ENCODE peak calls at places on chromosomes 11 and 22, in seven cellular contexts. E is mesendoderm, T is mesenchymal stem cell, V is neuronal stem cell, S is IMR-90, Q is H1, I is trophoblast cell. P is an unnamed sample.

GRCh38 chr11:118838905-118839553 is 44.7 kb upstream of the CXCR5 start:
- DNase-seq in E (no peak), Q (no peak), V (no peak), T (no peak), S (no peak), I (no peak), P (no peak)

GRCh38 chr11:59559886-59560285 is 48.5 kb downstream of the OR4D9 start:
- DNase-seq in S (no peak), V (no peak), T (no peak), E (peak), Q (no peak), I (no peak), P (peak)

GRCh38 chr22:48939441-48940265 is 888.0 kb downstream of the BRD1 start:
- DNase-seq in S (no peak), V (no peak), Q (peak), T (no peak), I (no peak), E (no peak), P (no peak)

GRCh38 chr11:58301576-58301975 is 33.5 kb upstream of the OR10W1 start:
- DNase-seq in I (no peak), T (no peak), V (no peak), S (peak), E (no peak), Q (no peak), P (no peak)

GRCh38 chr11:122917311-122917710 is 34.8 kb downstream of the JHY start:
- DNase-seq in I (no peak), T (no peak), Q (no peak), E (no peak), S (peak), V (no peak), P (no peak)

GRCh38 chr11:70541176-70541575 is 142.8 kb downstream of the CTTN start:
- DNase-seq in V (no peak), E (no peak), Q (no peak), T (no peak), S (no peak), I (no peak), P (no peak)

GRCh38 chr11:86519064-86519911 is 144.6 kb downstream of the CCDC81 start:
- DNase-seq in Q (no peak), E (peak), I (peak), S (peak), T (peak), V (no peak), P (no peak)

GRCh38 chr22:30968015-30968923 is at the start of gene MORC2:
- DNase-seq in T (no peak), S (peak), Q (no peak), E (peak), V (peak), I (peak), P (peak)

GRCh38 chr11:107496011-107496410 is 38.4 kb upstream of the CWF19L2 start:
- DNase-seq in E (no peak), Q (no peak), I (no peak), V (no peak), T (peak), S (peak), P (no peak)

GRCh38 chr11:118659314-118659939 is 20.0 kb downstream of the TREH start:
- DNase-seq in I (peak), V (peak), E (peak), T (peak), Q (peak), S (peak), P (peak)

GRCh38 chr11:119888119-119888518 is 159.1 kb upstream of the NECTIN1 start:
- DNase-seq in Q (no peak), T (no peak), I (no peak), V (no peak), S (no peak), E (no peak), P (no peak)

GRCh38 chr11:117177534-117178209 is 871 bp upstream of the SIDT2 start:
- DNase-seq in I (no peak), E (no peak), T (no peak), S (no peak), Q (no peak), V (no peak), P (no peak)

GRCh38 chr22:19325296-19325950 is 33.9 kb upstream of the CLTCL1 start:
- DNase-seq in T (peak), I (no peak), Q (no peak), E (no peak), V (no peak), S (peak), P (no peak)

GRCh38 chr22:26646158-26646557 is 11.2 kb upstream of the MIAT start:
- DNase-seq in I (no peak), E (peak), V (no peak), T (no peak), Q (no peak), S (peak), P (no peak)

GRCh38 chr11:69291459-69292110 is 2.4 kb upstream of the MYEOV start:
- DNase-seq in Q (no peak), V (no peak), T (no peak), E (no peak), S (no peak), I (no peak), P (no peak)

GRCh38 chr22:49570032-49570848 is 257.4 kb downstream of the BRD1 start:
- DNase-seq in I (no peak), Q (peak), T (no peak), S (no peak), V (no peak), E (no peak), P (peak)

GRCh38 chr11:28284206-28284605 is 176.0 kb downstream of the METTL15 start:
- DNase-seq in T (no peak), S (peak), V (no peak), E (no peak), Q (no peak), I (no peak), P (no peak)

GRCh38 chr11:14259870-14260269 is 99.1 kb downstream of the RRAS2 start:
- DNase-seq in E (no peak), Q (no peak), V (no peak), T (no peak), S (no peak), I (no peak), P (no peak)

GRCh38 chr22:27754247-27754887 is 47.2 kb downstream of the MN1 start:
- DNase-seq in I (no peak), S (no peak), T (no peak), V (no peak), Q (no peak), E (no peak), P (no peak)

GRCh38 chr11:71198823-71199165 is 53.6 kb downstream of the SHANK2 start:
- DNase-seq in E (no peak), S (no peak), V (no peak), Q (no peak), I (no peak), T (no peak), P (no peak)

GRCh38 chr11:17745032-17745772 is 10.6 kb downstream of the KCNC1 start:
- DNase-seq in S (no peak), T (no peak), I (no peak), E (no peak), Q (no peak), V (no peak), P (no peak)

GRCh38 chr11:16958833-16959232 is 55.4 kb downstream of the PLEKHA7 start:
- DNase-seq in V (no peak), S (no peak), Q (no peak), I (no peak), T (no peak), E (no peak), P (no peak)

GRCh38 chr11:15618583-15619032 is 503.9 kb downstream of the INSC start:
- DNase-seq in Q (no peak), V (no peak), S (no peak), I (no peak), T (no peak), E (no peak), P (no peak)

GRCh38 chr22:50105529-50106100 is 15.8 kb downstream of the MOV10L1 start:
- DNase-seq in Q (no peak), E (no peak), I (no peak), S (peak), T (peak), V (no peak), P (no peak)

GRCh38 chr11:27721505-27722116 is 21.4 kb upstream of the BDNF start:
- DNase-seq in I (no peak), V (no peak), T (peak), E (peak), Q (peak), S (no peak), P (no peak)

GRCh38 chr22:48616656-48617055 is 1211.0 kb downstream of the BRD1 start:
- DNase-seq in V (no peak), Q (no peak), T (no peak), E (no peak), I (no peak), S (no peak), P (no peak)

GRCh38 chr22:42399315-42400271 is 32.6 kb downstream of the NFAM1 start:
- DNase-seq in V (peak), E (peak), T (peak), S (no peak), Q (no peak), I (no peak), P (peak)

GRCh38 chr11:47552086-47552580 is 799 bp downstream of the CELF1 start:
- DNase-seq in T (peak), S (peak), I (peak), V (no peak), Q (peak), E (peak), P (peak)

GRCh38 chr11:117884994-117885393 is 8.5 kb upstream of the FXYD6 start:
- DNase-seq in Q (peak), V (no peak), E (no peak), I (no peak), S (peak), T (peak), P (no peak)

GRCh38 chr11:330694-331314 is 10.1 kb upstream of the IFITM3 start:
- DNase-seq in S (no peak), Q (no peak), T (no peak), E (no peak), I (no peak), V (no peak), P (peak)

GRCh38 chr11:101487775-101488174 is 96.0 kb downstream of the TRPC6 start:
- DNase-seq in I (no peak), Q (no peak), S (peak), E (no peak), T (peak), V (no peak), P (no peak)

GRCh38 chr11:68145120-68145866 is 24.1 kb upstream of the CHKA start:
- DNase-seq in S (no peak), E (no peak), Q (no peak), V (no peak), T (no peak), I (no peak), P (no peak)

GRCh38 chr11:3613998-3614741 is 27.6 kb downstream of the ART5 start:
- DNase-seq in V (no peak), I (peak), T (no peak), Q (no peak), E (peak), S (no peak), P (no peak)

GRCh38 chr11:87879118-87879517 is 296.1 kb downstream of the RAB38 start:
- DNase-seq in S (no peak), T (no peak), E (no peak), Q (no peak), V (no peak), I (no peak), P (no peak)

GRCh38 chr22:28585324-28585723 is 94.3 kb downstream of the TTC28 start:
- DNase-seq in S (no peak), T (no peak), E (no peak), I (no peak), V (no peak), Q (peak), P (no peak)

GRCh38 chr22:39682994-39683393 is 112.4 kb downstream of the CACNA1I start:
- DNase-seq in S (no peak), E (no peak), T (no peak), I (no peak), V (no peak), Q (no peak), P (no peak)

DNA sequence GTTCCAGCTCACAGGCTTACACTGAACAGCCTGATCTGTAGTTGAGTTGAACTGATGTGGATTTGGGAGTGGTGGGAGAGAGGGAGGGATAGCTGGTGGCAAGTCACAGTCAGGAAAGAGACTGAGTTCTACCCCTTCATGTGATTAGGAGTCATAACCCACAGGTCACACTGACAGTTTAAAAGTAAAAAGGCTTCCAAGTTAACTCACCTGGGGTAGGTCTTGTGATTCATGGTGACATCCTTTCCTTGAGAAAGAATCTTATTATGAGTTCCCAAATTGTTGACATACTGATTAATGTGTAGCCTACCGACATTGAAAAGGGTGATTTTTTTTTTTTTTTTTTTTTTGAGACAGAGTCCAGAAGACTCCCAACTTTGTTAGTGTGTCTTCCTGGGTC is 5.4 kb downstream of the IZUMO1R start:
- DNase-seq in V (no peak), I (no peak), T (no peak), Q (no peak), S (no peak), E (no peak), P (no peak)
- H2AK5ac ChIP-seq in V (no peak), I (no peak), T (no peak), Q (no peak), S (no peak), E (no peak), P (no peak)

DNA sequence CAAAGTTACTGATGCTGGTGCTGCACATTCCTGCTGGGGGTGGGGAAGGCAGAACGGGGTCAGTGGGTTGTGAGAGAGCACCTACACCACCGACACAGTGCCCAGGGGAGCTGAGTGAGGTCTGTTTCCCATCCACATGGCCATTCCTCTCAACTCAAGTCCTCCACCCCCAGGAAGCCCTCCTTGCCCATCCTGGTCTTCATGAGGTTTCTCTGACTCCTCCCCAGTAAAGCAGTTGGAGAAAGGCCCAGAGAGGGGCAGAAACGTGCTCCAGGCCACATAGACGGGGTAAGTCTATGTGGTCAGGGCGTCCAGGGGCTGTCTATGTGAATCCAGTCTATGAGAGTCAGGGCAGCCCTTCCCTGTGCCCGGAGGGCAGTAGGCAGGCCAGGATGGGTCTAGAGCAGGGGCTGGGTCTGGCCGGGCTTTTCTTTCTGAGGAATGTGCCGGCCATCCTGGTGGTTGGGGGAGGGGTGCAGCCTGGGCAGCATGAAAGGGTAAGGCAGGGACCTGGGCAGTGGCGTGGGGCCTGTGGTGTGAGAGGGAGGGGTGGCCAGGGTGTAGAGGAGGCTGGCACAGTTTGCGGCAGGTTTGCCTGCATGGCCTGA is 11.8 kb downstream of the GUCD1 start:
- DNase-seq in E (no peak), I (no peak), Q (no peak), V (no peak), S (no peak), T (no peak), P (no peak)
- H2AK5ac ChIP-seq in E (no peak), I (no peak), Q (no peak), V (no peak), S (no peak), T (no peak), P (no peak)

GRCh38 chr11:111494040-111494439 is 18.1 kb downstream of the BTG4 start:
- DNase-seq in S (no peak), E (peak), V (no peak), I (no peak), Q (no peak), T (no peak), P (no peak)
- H2AK5ac ChIP-seq in S (no peak), E (no peak), V (no peak), I (no peak), Q (peak), T (no peak), P (no peak)

GRCh38 chr22:34019190-34019845 is 99.0 kb upstream of the LARGE1 start:
- DNase-seq in T (no peak), E (peak), V (no peak), Q (no peak), I (no peak), S (no peak), P (no peak)

GRCh38 chr22:34010259-34010658 is 90.0 kb upstream of the LARGE1 start:
- DNase-seq in T (no peak), S (no peak), E (no peak), I (no peak), Q (no peak), V (no peak), P (no peak)

GRCh38 chr22:34015642-34016041 is 95.4 kb upstream of the LARGE1 start:
- DNase-seq in V (no peak), Q (no peak), S (no peak), T (no peak), I (no peak), E (no peak), P (no peak)
- H2AK5ac ChIP-seq in V (no peak), Q (no peak), S (no peak), T (no peak), I (no peak), E (no peak), P (no peak)

GRCh38 chr22:44671742-44672141 is 30.3 kb upstream of the PRR5 start:
- DNase-seq in I (no peak), V (no peak), Q (no peak), S (peak), E (no peak), T (peak), P (no peak)

GRCh38 chr22:44669725-44670027 is 32.3 kb upstream of the PRR5 start:
- DNase-seq in T (peak), Q (peak), S (peak), V (no peak), E (peak), I (no peak), P (peak)

GRCh38 chr22:44673406-44673805 is 28.6 kb upstream of the PRR5 start:
- DNase-seq in Q (no peak), S (no peak), I (no peak), E (no peak), T (no peak), V (no peak), P (no peak)

GRCh38 chr22:44670220-44670983 is 31.6 kb upstream of the PRR5 start:
- DNase-seq in E (no peak), T (no peak), I (no peak), Q (no peak), S (no peak), V (no peak), P (no peak)

GRCh38 chr22:44672632-44673031 is 29.4 kb upstream of the PRR5 start:
- DNase-seq in Q (no peak), S (no peak), E (no peak), I (no peak), T (no peak), V (no peak), P (no peak)
- H2AK5ac ChIP-seq in Q (no peak), S (no peak), E (no peak), I (no peak), T (peak), V (peak), P (no peak)

DNA sequence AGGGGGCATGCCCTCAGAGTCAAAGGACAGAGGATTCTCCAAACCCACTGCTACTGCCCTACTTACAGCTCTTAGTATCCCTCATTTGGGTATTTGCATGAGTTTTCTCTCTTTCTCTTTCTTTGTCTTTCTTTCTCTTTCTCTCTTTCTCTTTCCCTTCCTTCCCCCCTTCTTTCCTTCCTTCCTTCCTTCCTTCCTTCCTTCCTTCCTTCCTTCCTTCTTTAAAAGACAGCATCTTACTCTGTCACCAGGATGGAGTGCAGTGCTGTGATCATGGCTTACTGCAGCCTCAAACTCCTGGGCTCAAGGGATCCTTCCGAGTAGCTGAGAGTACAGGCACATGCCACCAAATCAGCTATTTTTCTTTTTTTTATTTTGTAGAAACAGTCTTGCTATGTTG is 14.0 kb upstream of the MMP7 start:
- DNase-seq in Q (no peak), S (no peak), V (no peak), T (no peak), I (no peak), E (no peak), P (no peak)
- H2AK5ac ChIP-seq in Q (no peak), S (no peak), V (no peak), T (no peak), I (no peak), E (no peak), P (no peak)

DNA sequence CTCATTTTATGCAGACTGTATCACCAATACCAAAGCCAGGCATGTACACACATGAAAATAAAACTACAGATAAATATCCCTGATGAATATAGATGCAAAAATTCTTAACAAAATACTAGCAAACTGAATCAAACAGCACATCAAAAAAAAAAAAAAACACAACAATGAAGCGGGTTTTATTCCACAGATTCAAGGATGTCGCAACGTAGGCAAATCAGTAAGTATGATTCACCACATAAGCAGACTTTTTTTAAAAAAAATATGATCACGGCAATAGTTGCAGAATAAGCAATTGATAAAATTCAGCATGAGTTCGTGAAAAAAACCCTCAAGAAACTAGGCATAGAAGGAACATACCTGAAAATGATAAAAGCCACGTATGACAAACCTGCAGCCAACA is 21.3 kb downstream of the OR51F1 start:
- DNase-seq in V (no peak), T (no peak), Q (no peak), E (no peak), I (no peak), S (peak), P (no peak)
- H2AK5ac ChIP-seq in V (no peak), T (no peak), Q (no peak), E (no peak), I (no peak), S (no peak), P (no peak)

DNA sequence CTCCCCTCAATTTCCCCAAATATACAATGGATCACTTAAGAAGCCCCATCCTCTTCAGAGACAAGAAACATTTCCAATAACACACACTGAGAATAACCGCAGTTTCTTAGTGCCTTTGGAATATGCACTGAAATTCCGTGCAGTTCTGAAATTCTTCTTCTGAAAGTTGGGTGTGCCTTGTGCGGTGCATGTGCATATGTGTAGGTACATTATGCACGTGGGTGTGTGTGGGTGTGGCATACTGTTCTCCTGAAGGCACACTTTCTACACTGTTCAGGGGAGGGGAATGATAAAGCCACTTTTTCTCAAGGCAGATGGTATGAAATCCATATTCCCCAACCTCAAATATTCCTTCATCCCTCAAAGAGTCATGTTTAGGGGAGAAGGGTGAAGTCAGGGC is 1.7 kb downstream of the EXPH5 start:
- DNase-seq in E (no peak), S (no peak), Q (no peak), I (peak), V (no peak), T (no peak), P (no peak)
- H2AK5ac ChIP-seq in E (no peak), S (no peak), Q (no peak), I (no peak), V (no peak), T (no peak), P (no peak)

P was measured in H9.